ENCODE peak calls at places on chromosomes 13 and 19, in nine cellular contexts. X is ELF-1, Y is M059J, I is HTR-8/SVneo, S is NCI-H1092, P is RWPE1, U is caudate nucleus, R is hippocampal formation, D is H9. J is an unnamed sample.
A peak's percentile ranks its signal among the peaks of the same experiment; 100 is the strongest.

GRCh38 chr13:78595819-78596700 is 7.3 kb downstream of the POU4F1 start:
- DNase-seq in S (peak; percentile 72), D (peak; percentile 78), R (no peak), U (no peak), Y (peak; percentile 62), I (no peak), X (peak; percentile 78), P (no peak), J (no peak)

GRCh38 chr13:23630349-23631093 is 60.3 kb downstream of the TNFRSF19 start:
- DNase-seq in Y (no peak), R (no peak), X (peak; percentile 42), U (no peak), S (no peak), P (no peak), I (no peak), D (no peak), J (no peak)

GRCh38 chr13:50244913-50245574 is 229.8 kb downstream of the KCNRG start:
- DNase-seq in P (peak; percentile 85), U (no peak), D (no peak), R (no peak), X (no peak), S (no peak), Y (peak; percentile 94), I (peak; percentile 43), J (no peak)

GRCh38 chr13:99974939-99975561 is 3.5 kb upstream of the ZIC5 start:
- DNase-seq in X (no peak), U (no peak), P (no peak), I (no peak), Y (no peak), D (peak; percentile 52), S (no peak), R (no peak), J (no peak)

GRCh38 chr19:51461723-51462161 is 3.5 kb upstream of the SIGLEC8 start:
- DNase-seq in R (no peak), U (no peak), D (no peak), I (no peak), P (no peak), Y (no peak), S (no peak), X (no peak), J (no peak)

GRCh38 chr19:13001502-13002388 is 6.5 kb downstream of the NFIX start:
- DNase-seq in Y (no peak), I (no peak), X (no peak), U (peak; percentile 94), S (peak; percentile 73), P (no peak), R (peak; percentile 92), D (no peak), J (peak; percentile 78)

GRCh38 chr19:46388311-46389095 is 24.9 kb downstream of the CCDC8 start:
- DNase-seq in D (no peak), X (no peak), P (no peak), U (no peak), S (no peak), Y (no peak), I (no peak), R (no peak), J (no peak)

GRCh38 chr19:2055871-2056809 is 5.1 kb upstream of the MKNK2 start:
- DNase-seq in P (no peak), S (no peak), U (no peak), R (no peak), Y (peak; percentile 71), I (no peak), X (no peak), D (no peak), J (no peak)

GRCh38 chr19:35644987-35645679 is 3.0 kb upstream of the COX6B1 start:
- DNase-seq in S (peak; percentile 31), D (peak; percentile 93), R (peak; percentile 39), I (no peak), Y (peak; percentile 60), X (peak; percentile 88), P (peak; percentile 54), U (peak; percentile 27), J (no peak)

GRCh38 chr19:38545596-38545995 is 72.2 kb downstream of the MAP4K1 start:
- DNase-seq in P (no peak), Y (no peak), D (no peak), X (no peak), S (no peak), U (no peak), R (no peak), I (no peak), J (no peak)

GRCh38 chr13:26255717-26256277 is 1.9 kb downstream of the CDK8 start:
- DNase-seq in D (no peak), U (no peak), P (peak; percentile 15), I (peak; percentile 1), R (no peak), Y (no peak), X (no peak), S (peak; percentile 5), J (no peak)

GRCh38 chr19:2624537-2625091 is 77.9 kb downstream of the GNG7 start:
- DNase-seq in X (peak; percentile 86), I (no peak), D (peak; percentile 83), Y (peak; percentile 68), U (no peak), S (no peak), P (no peak), R (no peak), J (no peak)

GRCh38 chr13:67119481-67119883 is 110.7 kb downstream of the PCDH9 start:
- DNase-seq in R (no peak), S (no peak), D (no peak), Y (peak; percentile 3), I (peak; percentile 27), U (no peak), X (no peak), P (peak; percentile 72), J (no peak)

GRCh38 chr19:1409204-1410005 is 2.0 kb downstream of the DAZAP1 start:
- DNase-seq in P (no peak), R (no peak), D (no peak), X (no peak), U (no peak), I (no peak), S (no peak), Y (no peak), J (no peak)

GRCh38 chr13:30679483-30680330 is 55.6 kb upstream of the ALOX5AP start:
- DNase-seq in I (peak; percentile 21), D (peak; percentile 50), R (peak; percentile 40), Y (peak; percentile 27), U (no peak), X (peak; percentile 52), S (peak; percentile 17), P (peak; percentile 26), J (no peak)

GRCh38 chr19:12611361-12611699 is 610 bp downstream of the ZNF791 start:
- DNase-seq in D (peak; percentile 66), R (peak; percentile 28), X (peak; percentile 75), Y (peak; percentile 83), U (peak; percentile 31), P (peak; percentile 78), I (peak; percentile 79), S (peak; percentile 23), J (no peak)

GRCh38 chr19:29858000-29858596 is 46.3 kb downstream of the CCNE1 start:
- DNase-seq in Y (peak; percentile 22), D (peak; percentile 84), P (no peak), S (no peak), U (no peak), I (no peak), R (no peak), X (peak; percentile 83), J (no peak)

GRCh38 chr13:45827318-45827717 is 24.2 kb downstream of the SIAH3 start:
- DNase-seq in R (no peak), S (no peak), U (no peak), P (no peak), X (no peak), Y (peak; percentile 63), D (no peak), I (no peak), J (no peak)

GRCh38 chr13:113646921-113647340 is 11.1 kb downstream of the ATP4B start:
- DNase-seq in D (no peak), R (no peak), U (no peak), I (no peak), Y (no peak), X (no peak), S (no peak), P (no peak), J (no peak)

GRCh38 chr19:18436651-18437478 is 1.1 kb downstream of the ISYNA1 start:
- DNase-seq in S (peak; percentile 58), Y (peak; percentile 47), D (peak; percentile 93), P (no peak), U (peak; percentile 31), R (no peak), X (peak; percentile 91), I (peak; percentile 96), J (no peak)

GRCh38 chr19:33622505-33622808 is 704 bp downstream of the CHST8 start:
- DNase-seq in S (no peak), R (no peak), P (no peak), I (no peak), D (no peak), Y (no peak), X (peak; percentile 54), U (no peak), J (no peak)

GRCh38 chr13:74206061-74206561 is 71.9 kb upstream of the KLF12 start:
- DNase-seq in U (no peak), X (peak; percentile 5), I (no peak), S (no peak), Y (peak; percentile 92), R (no peak), P (no peak), D (no peak), J (no peak)

GRCh38 chr19:30742981-30743380 is 370.8 kb downstream of the ZNF536 start:
- DNase-seq in X (no peak), S (no peak), I (no peak), P (no peak), D (no peak), R (no peak), Y (no peak), U (no peak), J (no peak)

J was measured in dorsolateral prefrontal cortex.